ENCODE peak calls at places on chromosomes 5 and 9, in eight cellular contexts. U is fibroblast of lung; X is psoas muscle; H is CD8-positive, alpha-beta T cell; M is stomach; Y is Peyer's patch; V is HepG2; S is heart left ventricle. K is an unnamed sample.

GRCh38 chr5:403995-404394 is 39.0 kb upstream of the EXOC3 start:
- DNase-seq in U (no peak), X (no peak), H (no peak), M (no peak), Y (no peak), V (no peak), S (no peak), K (no peak)

GRCh38 chr9:121230231-121230630 is 28.6 kb upstream of the RAB14 start:
- DNase-seq in U (no peak), X (no peak), H (no peak), M (no peak), Y (no peak), V (no peak), S (no peak), K (no peak)

GRCh38 chr5:58184910-58185309 is 275.0 kb downstream of the PLK2 start:
- DNase-seq in U (no peak), X (no peak), H (no peak), M (no peak), Y (no peak), V (no peak), S (no peak), K (no peak)

GRCh38 chr5:55857247-55857640 is 6.1 kb downstream of the IL31RA start:
- DNase-seq in U (no peak), X (no peak), H (no peak), M (no peak), Y (no peak), V (no peak), S (no peak), K (no peak)

GRCh38 chr5:40409600-40409999 is 270.1 kb upstream of the PTGER4 start:
- DNase-seq in U (no peak), X (no peak), H (peak; percentile 17), M (no peak), Y (no peak), V (no peak), S (no peak), K (no peak)

GRCh38 chr5:177520906-177521513 is 4.2 kb upstream of the DDX41 start:
- DNase-seq in U (no peak), X (no peak), H (no peak), M (no peak), Y (peak; percentile 43), V (no peak), S (no peak), K (no peak)

GRCh38 chr9:124010665-124011321 is 775 bp upstream of the LHX2 start:
- DNase-seq in U (no peak), X (no peak), H (no peak), M (no peak), Y (no peak), V (no peak), S (no peak), K (no peak)

GRCh38 chr5:61823796-61824195 is 482.2 kb upstream of the KIF2A start:
- DNase-seq in U (no peak), X (no peak), H (no peak), M (no peak), Y (no peak), V (no peak), S (no peak), K (no peak)

GRCh38 chr5:169650701-169651331 is 13.7 kb downstream of the DOCK2 start:
- DNase-seq in U (peak; percentile 47), X (no peak), H (no peak), M (no peak), Y (no peak), V (no peak), S (no peak), K (no peak)

GRCh38 chr5:111848374-111848914 is 91.5 kb upstream of the NREP start:
- DNase-seq in U (peak; percentile 14), X (no peak), H (no peak), M (no peak), Y (no peak), V (no peak), S (no peak), K (no peak)

GRCh38 chr5:26518065-26518464 is 520.3 kb downstream of the CDH9 start:
- DNase-seq in U (no peak), X (no peak), H (no peak), M (no peak), Y (no peak), V (no peak), S (no peak), K (no peak)

GRCh38 chr9:126327750-126328120 is 1.1 kb downstream of the MVB12B start:
- DNase-seq in U (no peak), X (no peak), H (no peak), M (no peak), Y (no peak), V (no peak), S (no peak), K (no peak)

GRCh38 chr9:126326228-126327015 is at the start of gene MVB12B:
- DNase-seq in U (no peak), X (peak; percentile 49), H (peak; percentile 29), M (peak; percentile 53), Y (peak; percentile 72), V (no peak), S (peak; percentile 82), K (no peak)

GRCh38 chr9:126327016-126327749 is 554 bp downstream of the MVB12B start:
- DNase-seq in U (no peak), X (peak; percentile 32), H (no peak), M (no peak), Y (no peak), V (no peak), S (no peak), K (no peak)

GRCh38 chr9:126328415-126328814 is 1.8 kb downstream of the MVB12B start:
- DNase-seq in U (no peak), X (no peak), H (no peak), M (no peak), Y (no peak), V (no peak), S (no peak), K (no peak)

GRCh38 chr9:126325779-126326178 is 850 bp upstream of the MVB12B start:
- DNase-seq in U (no peak), X (no peak), H (no peak), M (no peak), Y (no peak), V (no peak), S (no peak), K (no peak)
- H3K4me3 ChIP-seq in U (peak overlapping the region; percentile 41), X (peak overlapping the region; percentile 78), H (peak overlapping the region; percentile 44), M (peak overlapping the region; percentile 54), Y (no peak overlapping the region), V (peak overlapping the region; percentile 80), S (peak overlapping the region; percentile 67), K (peak overlapping the region; percentile 46)

GRCh38 chr5:78265163-78265562 is 29.3 kb downstream of the AP3B1 start:
- DNase-seq in U (no peak), X (no peak), H (no peak), M (no peak), Y (no peak), V (no peak), S (no peak), K (no peak)

GRCh38 chr5:78271766-78272165 is 22.7 kb downstream of the AP3B1 start:
- DNase-seq in U (no peak), X (no peak), H (no peak), M (no peak), Y (no peak), V (no peak), S (no peak), K (no peak)

GRCh38 chr5:78273436-78273835 is 21.1 kb downstream of the AP3B1 start:
- DNase-seq in U (no peak), X (no peak), H (no peak), M (no peak), Y (no peak), V (no peak), S (no peak), K (no peak)

GRCh38 chr5:78268361-78268760 is 26.1 kb downstream of the AP3B1 start:
- DNase-seq in U (no peak), X (no peak), H (no peak), M (no peak), Y (no peak), V (no peak), S (no peak), K (no peak)

GRCh38 chr5:78269088-78269703 is 25.3 kb downstream of the AP3B1 start:
- DNase-seq in U (peak; percentile 40), X (no peak), H (no peak), M (no peak), Y (no peak), V (no peak), S (no peak), K (no peak)
- TF ChIP-seq CTCF in U (peak; percentile 33), X (peak; percentile 54), H (peak; percentile 83), M (peak; percentile 61), Y (peak; percentile 58), V (no peak), S (peak; percentile 57), K (peak; percentile 42)

DNA sequence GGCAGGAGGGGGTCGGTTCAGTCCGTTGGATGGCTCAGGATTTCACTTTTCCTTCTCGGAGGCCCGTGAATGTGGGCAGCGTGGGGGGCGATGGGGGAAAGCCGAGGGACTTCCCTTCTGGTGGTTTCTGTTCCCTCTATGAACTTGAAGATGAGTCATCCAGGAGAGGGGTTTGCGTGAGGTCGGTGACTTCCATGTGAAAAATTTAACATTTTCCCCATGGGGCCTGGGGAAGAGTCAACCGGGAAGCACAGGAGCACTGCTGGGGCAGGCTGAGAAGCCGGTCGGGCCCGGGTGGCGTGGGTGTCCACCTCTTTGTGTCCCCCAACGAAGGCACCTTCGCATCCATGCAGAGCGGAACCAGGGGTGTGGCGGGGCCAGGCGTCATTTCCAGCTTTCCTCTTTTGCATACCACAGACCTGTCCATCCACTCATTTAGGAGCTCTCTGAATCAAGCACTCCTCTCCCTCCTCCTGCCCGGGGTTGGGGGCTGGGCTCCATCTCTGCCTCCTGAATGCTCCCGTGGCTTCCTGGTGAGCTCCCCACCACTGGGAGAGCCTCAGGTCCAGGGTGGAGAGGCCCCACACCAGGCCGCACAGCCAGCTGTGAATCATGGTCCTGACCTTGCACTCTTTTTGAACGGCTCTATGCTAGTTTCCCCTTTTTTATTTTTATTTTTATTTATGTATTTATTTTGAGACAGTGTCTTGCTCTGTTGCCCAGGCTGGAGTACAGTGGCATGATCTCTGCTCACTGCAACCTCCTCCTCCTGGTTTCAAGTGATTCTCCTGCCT is 68.4 kb downstream of the ANKRD33B start:
- DNase-seq in U (peak; percentile 44), X (no peak), H (no peak), M (no peak), Y (no peak), V (no peak), S (no peak), K (no peak)
- H3K4me3 ChIP-seq in U (no peak overlapping the region), X (no peak overlapping the region), H (no peak overlapping the region), M (no peak overlapping the region), Y (no peak overlapping the region), V (no peak overlapping the region), S (no peak overlapping the region), K (no peak overlapping the region)

GRCh38 chr5:106849266-106849665 is 821.5 kb downstream of the EFNA5 start:
- DNase-seq in U (no peak), X (no peak), H (no peak), M (no peak), Y (no peak), V (no peak), S (no peak), K (peak; percentile 57)

DNA sequence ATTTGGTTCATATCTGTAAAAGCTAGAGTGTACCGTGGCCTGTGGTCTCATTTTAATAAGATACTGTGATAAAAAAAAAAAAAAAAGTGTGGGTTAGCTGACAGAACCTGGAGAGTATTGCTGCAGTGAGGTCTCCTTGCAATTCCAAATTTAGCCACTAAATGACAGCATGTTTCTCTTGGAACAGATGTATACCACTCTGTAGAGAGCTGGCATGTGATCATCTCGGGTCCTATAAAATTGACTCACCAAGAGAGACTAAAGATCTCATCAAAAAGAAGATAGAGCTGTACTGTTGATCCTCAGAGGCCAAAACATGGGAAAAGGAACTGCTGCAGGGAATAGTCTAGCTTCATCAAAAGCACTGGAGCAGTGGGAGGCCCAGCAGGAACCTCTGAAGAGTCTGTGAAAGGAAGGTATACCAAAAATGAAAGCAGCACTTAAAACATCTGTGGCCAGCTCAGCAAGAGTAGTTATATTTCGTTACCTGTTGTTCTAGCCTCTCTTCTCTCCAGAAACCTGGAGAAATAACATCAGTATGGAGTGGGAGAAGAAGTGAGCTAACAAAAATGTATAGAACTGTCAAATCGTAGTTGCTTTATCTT is 826.8 kb downstream of the EFNA5 start:
- DNase-seq in U (peak; percentile 30), X (no peak), H (no peak), M (no peak), Y (no peak), V (no peak), S (no peak), K (peak; percentile 23)
- TF ChIP-seq CTCF in U (peak; percentile 31), X (no peak), H (no peak), M (peak; percentile 26), Y (no peak), V (peak; percentile 4), S (no peak), K (peak; percentile 28)